ENCODE peak calls at places on chromosomes 16 and 17, in six cellular contexts. Z is ascending aorta, B is esophagus muscularis mucosa, V is lung, Y is Caco-2, K is thoracic aorta. H is an unnamed sample. For H3K36me3, the result is how much of the 10 kb centered on the place peaks cover.

GRCh38 chr17:4900231-4901107 is 1.1 kb downstream of the C17orf107 start:
- DNase-seq in Z (no peak), B (no peak), V (no peak), Y (no peak), K (no peak), H (no peak)

GRCh38 chr17:78541488-78542237 is 35.5 kb downstream of the DNAH17 start:
- DNase-seq in Z (no peak), B (no peak), V (no peak), Y (no peak), K (no peak), H (no peak)

GRCh38 chr16:23635958-23636357 is 5.2 kb downstream of the PALB2 start:
- DNase-seq in Z (no peak), B (no peak), V (no peak), Y (no peak), K (no peak), H (no peak)

GRCh38 chr17:77456271-77456950 is 315.6 kb downstream of the SEC14L1 start:
- DNase-seq in Z (no peak), B (no peak), V (no peak), Y (no peak), K (no peak), H (no peak)

GRCh38 chr17:58335779-58336455 is 7.3 kb upstream of the TSPOAP1 start:
- DNase-seq in Z (no peak), B (no peak), V (no peak), Y (no peak), K (no peak), H (no peak)

GRCh38 chr16:86195863-86196630 is 297.1 kb downstream of the IRF8 start:
- DNase-seq in Z (no peak), B (no peak), V (no peak), Y (peak), K (no peak), H (no peak)

GRCh38 chr16:11053916-11054460 is 109.6 kb downstream of the CLEC16A start:
- DNase-seq in Z (no peak), B (no peak), V (no peak), Y (no peak), K (no peak), H (no peak)

GRCh38 chr17:45384047-45384799 is 48.4 kb downstream of the ARHGAP27 start:
- DNase-seq in Z (no peak), B (no peak), V (no peak), Y (no peak), K (no peak), H (no peak)

GRCh38 chr17:71208111-71208704 is 912.6 kb upstream of the SOX9 start:
- DNase-seq in Z (no peak), B (no peak), V (no peak), Y (no peak), K (no peak), H (peak)

GRCh38 chr17:73533801-73534574 is 110.3 kb downstream of the SDK2 start:
- DNase-seq in Z (no peak), B (no peak), V (no peak), Y (no peak), K (no peak), H (no peak)

GRCh38 chr17:57939797-57940196 is 15.4 kb downstream of the CUEDC1 start:
- DNase-seq in Z (no peak), B (no peak), V (no peak), Y (no peak), K (no peak), H (no peak)

GRCh38 chr16:81717662-81718189 is 61.4 kb upstream of the PLCG2 start:
- DNase-seq in Z (no peak), B (no peak), V (no peak), Y (no peak), K (no peak), H (no peak)

GRCh38 chr16:21953541-21953902 is 361 bp downstream of the UQCRC2 start:
- DNase-seq in Z (no peak), B (no peak), V (no peak), Y (no peak), K (no peak), H (no peak)

GRCh38 chr16:86079185-86079885 is 180.4 kb downstream of the IRF8 start:
- DNase-seq in Z (no peak), B (no peak), V (no peak), Y (no peak), K (no peak), H (no peak)

GRCh38 chr16:85988723-85989313 is 89.9 kb downstream of the IRF8 start:
- DNase-seq in Z (no peak), B (no peak), V (no peak), Y (no peak), K (no peak), H (no peak)

GRCh38 chr16:4832698-4833343 is 14.3 kb downstream of the GLYR1 start:
- DNase-seq in Z (no peak), B (no peak), V (no peak), Y (no peak), K (no peak), H (no peak)

DNA sequence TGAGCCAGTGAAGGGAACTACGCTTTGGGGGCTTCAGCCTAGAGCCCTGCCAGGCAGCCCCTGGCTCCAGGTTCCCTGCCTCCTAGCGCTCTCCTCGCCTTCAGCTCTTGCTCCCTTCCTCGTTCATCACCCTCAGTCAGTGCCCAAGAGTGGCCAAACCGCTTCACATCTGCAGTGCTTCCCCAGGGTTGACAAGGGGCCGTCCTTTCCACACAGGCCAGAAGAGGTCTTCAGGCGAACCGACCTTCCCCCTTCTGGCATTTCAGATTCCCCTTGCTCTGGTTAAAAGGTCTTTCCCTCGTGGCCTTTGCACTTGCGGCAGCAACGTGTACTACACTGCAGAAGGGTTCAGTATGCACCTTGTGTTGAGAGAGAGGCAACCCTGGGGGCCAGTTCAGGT is 4.1 kb downstream of the RASD1 start:
- DNase-seq in Z (no peak), B (no peak), V (no peak), Y (no peak), K (no peak), H (no peak)
- H3K36me3 ChIP-seq in Z (under half), B (under half), V (under half), Y (under half), K (under half), H (under half)

GRCh38 chr17:63940584-63940983 is 8.5 kb upstream of the CD79B start:
- DNase-seq in Z (no peak), B (no peak), V (no peak), Y (no peak), K (no peak), H (no peak)
- TF ChIP-seq CTCF in Z (no peak), B (no peak), V (no peak), Y (no peak), K (no peak), H (no peak)

DNA sequence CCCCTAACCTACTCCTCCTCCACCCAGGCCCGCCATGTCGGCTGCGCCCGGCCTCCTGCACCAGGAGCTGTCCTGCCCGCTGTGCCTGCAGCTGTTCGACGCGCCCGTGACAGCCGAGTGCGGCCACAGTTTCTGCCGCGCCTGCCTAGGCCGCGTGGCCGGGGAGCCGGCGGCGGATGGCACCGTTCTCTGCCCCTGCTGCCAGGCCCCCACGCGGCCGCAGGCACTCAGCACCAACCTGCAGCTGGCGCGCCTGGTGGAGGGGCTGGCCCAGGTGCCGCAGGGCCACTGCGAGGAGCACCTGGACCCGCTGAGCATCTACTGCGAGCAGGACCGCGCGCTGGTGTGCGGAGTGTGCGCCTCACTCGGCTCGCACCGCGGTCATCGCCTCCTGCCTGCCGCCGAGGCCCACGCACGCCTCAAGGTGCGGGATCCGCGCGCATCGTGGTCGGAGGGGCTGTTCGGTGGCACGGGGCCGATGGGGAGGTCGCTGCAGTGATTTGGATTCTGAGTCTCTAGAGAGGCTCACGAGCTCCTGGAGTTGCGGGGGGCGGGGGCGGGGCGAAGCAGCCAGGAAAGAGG is 877 bp downstream of the TRIM72 start:
- DNase-seq in Z (no peak), B (no peak), V (no peak), Y (no peak), K (no peak), H (no peak)
- H3K36me3 ChIP-seq in Z (under half), B (under half), V (under half), Y (under half), K (under half), H (under half)

GRCh38 chr16:77502448-77502847 is 67.6 kb upstream of the ADAMTS18 start:
- DNase-seq in Z (no peak), B (no peak), V (no peak), Y (no peak), K (no peak), H (no peak)
- TF ChIP-seq CTCF in Z (no peak), B (no peak), V (no peak), Y (no peak), K (no peak), H (no peak)

H was measured in BJ.